ENCODE peak calls at places on chromosome 6, in four cellular contexts. Q, N, Z and D are unnamed samples.

GRCh38 chr6:7727951-7728854 is 2.3 kb downstream of the BMP6 start:
- DNase-seq in Q (no peak), N (peak; percentile 17), Z (peak; percentile 23), D (no peak)

GRCh38 chr6:130776287-130776925 is 50.8 kb upstream of the SMLR1 start:
- DNase-seq in Q (no peak), N (no peak), Z (no peak), D (no peak)

GRCh38 chr6:129866688-129867087 is 5.6 kb upstream of the TMEM244 start:
- DNase-seq in Q (no peak), N (no peak), Z (no peak), D (no peak)

GRCh38 chr6:34288581-34288980 is 39.8 kb upstream of the SMIM29 start:
- DNase-seq in Q (no peak), N (no peak), Z (peak; percentile 18), D (no peak)

GRCh38 chr6:147954938-147955337 is 387.7 kb upstream of the SASH1 start:
- DNase-seq in Q (no peak), N (peak; percentile 62), Z (no peak), D (no peak)

GRCh38 chr6:63352587-63353281 is 33.0 kb upstream of the LGSN start:
- DNase-seq in Q (peak; percentile 31), N (peak; percentile 52), Z (no peak), D (peak; percentile 6)

GRCh38 chr6:17714879-17715860 is 8.4 kb upstream of the NUP153 start:
- DNase-seq in Q (peak; percentile 84), N (peak; percentile 88), Z (peak; percentile 30), D (peak; percentile 70)

GRCh38 chr6:9334979-9335378 is 899.6 kb upstream of the SLC35B3 start:
- DNase-seq in Q (no peak), N (no peak), Z (no peak), D (no peak)

GRCh38 chr6:166497087-166497899 is 89.2 kb downstream of the RAMACL start:
- DNase-seq in Q (no peak), N (no peak), Z (no peak), D (no peak)

GRCh38 chr6:121896363-121896762 is 460.9 kb downstream of the GJA1 start:
- DNase-seq in Q (no peak), N (no peak), Z (no peak), D (no peak)

GRCh38 chr6:53044071-53044470 is 21.1 kb upstream of the FBXO9 start:
- DNase-seq in Q (peak; percentile 78), N (peak; percentile 44), Z (no peak), D (peak; percentile 60)

GRCh38 chr6:37172991-37173572 is 3.1 kb downstream of the PIM1 start:
- DNase-seq in Q (no peak), N (no peak), Z (no peak), D (no peak)